ENCODE peak calls at places on chromosomes 13 and 19, in eight cellular contexts. One of them, this sample, is unnamed.

GRCh38 chr19:45641274-45642105 is 2.3 kb upstream of the EML2 start:
- DNase-seq in heart left ventricle: peak
- DNase-seq in heart right ventricle: peak
- DNase-seq in left colon: peak
- DNase-seq in CD4-positive, alpha-beta T cell: peak
- DNase-seq in DMS153: peak
- DNase-seq in hypothalamus: no peak
- DNase-seq in GM04504: peak
- DNase-seq in this sample: peak

GRCh38 chr13:97493471-97493870 is 59.5 kb downstream of the RAP2A start:
- DNase-seq in CD4-positive, alpha-beta T cell: no peak
- DNase-seq in DMS153: peak
- DNase-seq in left colon: no peak
- DNase-seq in hypothalamus: no peak
- DNase-seq in GM04504: no peak
- DNase-seq in heart left ventricle: no peak
- DNase-seq in heart right ventricle: no peak
- DNase-seq in this sample: no peak

GRCh38 chr19:1027953-1028902 is 1.8 kb downstream of the CNN2 start:
- DNase-seq in DMS153: peak
- DNase-seq in heart left ventricle: peak
- DNase-seq in CD4-positive, alpha-beta T cell: peak
- DNase-seq in heart right ventricle: peak
- DNase-seq in hypothalamus: no peak
- DNase-seq in left colon: peak
- DNase-seq in GM04504: peak
- DNase-seq in this sample: peak

GRCh38 chr13:21478881-21479808 is 20.0 kb upstream of the ZDHHC20 start:
- DNase-seq in heart right ventricle: peak
- DNase-seq in heart left ventricle: no peak
- DNase-seq in CD4-positive, alpha-beta T cell: no peak
- DNase-seq in DMS153: peak
- DNase-seq in GM04504: peak
- DNase-seq in left colon: peak
- DNase-seq in hypothalamus: no peak
- DNase-seq in this sample: peak

GRCh38 chr13:85659493-85659892 is 139.7 kb downstream of the SLITRK6 start:
- DNase-seq in heart right ventricle: no peak
- DNase-seq in left colon: no peak
- DNase-seq in heart left ventricle: no peak
- DNase-seq in CD4-positive, alpha-beta T cell: no peak
- DNase-seq in DMS153: no peak
- DNase-seq in GM04504: no peak
- DNase-seq in hypothalamus: no peak
- DNase-seq in this sample: no peak

GRCh38 chr13:40432018-40432978 is 234.1 kb downstream of the FOXO1 start:
- DNase-seq in heart right ventricle: no peak
- DNase-seq in CD4-positive, alpha-beta T cell: no peak
- DNase-seq in heart left ventricle: no peak
- DNase-seq in hypothalamus: no peak
- DNase-seq in left colon: no peak
- DNase-seq in DMS153: no peak
- DNase-seq in GM04504: no peak
- DNase-seq in this sample: no peak

GRCh38 chr19:19661675-19662251 is 1.7 kb downstream of the ATP13A1 start:
- DNase-seq in heart right ventricle: no peak
- DNase-seq in left colon: peak
- DNase-seq in heart left ventricle: no peak
- DNase-seq in GM04504: no peak
- DNase-seq in hypothalamus: no peak
- DNase-seq in DMS153: no peak
- DNase-seq in CD4-positive, alpha-beta T cell: peak
- DNase-seq in this sample: no peak

GRCh38 chr19:38233740-38234251 is 9.8 kb upstream of the DPF1 start:
- DNase-seq in CD4-positive, alpha-beta T cell: peak
- DNase-seq in left colon: peak
- DNase-seq in hypothalamus: peak
- DNase-seq in DMS153: peak
- DNase-seq in GM04504: no peak
- DNase-seq in heart right ventricle: peak
- DNase-seq in heart left ventricle: peak
- DNase-seq in this sample: peak

GRCh38 chr19:47615714-47616113 is 6.8 kb downstream of the BICRA start:
- DNase-seq in heart right ventricle: no peak
- DNase-seq in hypothalamus: peak
- DNase-seq in GM04504: no peak
- DNase-seq in CD4-positive, alpha-beta T cell: no peak
- DNase-seq in DMS153: no peak
- DNase-seq in heart left ventricle: no peak
- DNase-seq in left colon: no peak
- DNase-seq in this sample: no peak

GRCh38 chr13:52399708-52400107 is 6.3 kb downstream of the THSD1 start:
- DNase-seq in heart left ventricle: no peak
- DNase-seq in heart right ventricle: no peak
- DNase-seq in hypothalamus: no peak
- DNase-seq in left colon: no peak
- DNase-seq in GM04504: no peak
- DNase-seq in CD4-positive, alpha-beta T cell: no peak
- DNase-seq in DMS153: no peak
- DNase-seq in this sample: no peak

GRCh38 chr13:27289016-27289665 is 18.5 kb downstream of the RASL11A start:
- DNase-seq in DMS153: no peak
- DNase-seq in heart right ventricle: no peak
- DNase-seq in CD4-positive, alpha-beta T cell: no peak
- DNase-seq in hypothalamus: no peak
- DNase-seq in GM04504: no peak
- DNase-seq in heart left ventricle: no peak
- DNase-seq in left colon: no peak
- DNase-seq in this sample: no peak

GRCh38 chr13:110132178-110132975 is 174.6 kb downstream of the COL4A1 start:
- DNase-seq in heart left ventricle: no peak
- DNase-seq in heart right ventricle: no peak
- DNase-seq in hypothalamus: no peak
- DNase-seq in GM04504: no peak
- DNase-seq in DMS153: peak
- DNase-seq in left colon: no peak
- DNase-seq in CD4-positive, alpha-beta T cell: no peak
- DNase-seq in this sample: no peak

GRCh38 chr19:39236527-39236926 is 8.3 kb downstream of the IFNL3 start:
- DNase-seq in heart left ventricle: no peak
- DNase-seq in CD4-positive, alpha-beta T cell: peak
- DNase-seq in GM04504: no peak
- DNase-seq in hypothalamus: no peak
- DNase-seq in heart right ventricle: no peak
- DNase-seq in DMS153: no peak
- DNase-seq in left colon: peak
- DNase-seq in this sample: no peak

GRCh38 chr13:44417876-44418275 is 44.3 kb downstream of the SERP2 start:
- DNase-seq in heart left ventricle: no peak
- DNase-seq in heart right ventricle: no peak
- DNase-seq in DMS153: no peak
- DNase-seq in hypothalamus: no peak
- DNase-seq in CD4-positive, alpha-beta T cell: no peak
- DNase-seq in left colon: no peak
- DNase-seq in GM04504: no peak
- DNase-seq in this sample: no peak

GRCh38 chr13:72726721-72727416 is 560 bp downstream of the MZT1 start:
- DNase-seq in DMS153: peak
- DNase-seq in GM04504: no peak
- DNase-seq in heart right ventricle: peak
- DNase-seq in hypothalamus: no peak
- DNase-seq in CD4-positive, alpha-beta T cell: peak
- DNase-seq in heart left ventricle: peak
- DNase-seq in left colon: peak
- DNase-seq in this sample: peak

GRCh38 chr13:72820156-72820897 is 38.4 kb downstream of the PIBF1 start:
- DNase-seq in heart left ventricle: no peak
- DNase-seq in heart right ventricle: no peak
- DNase-seq in left colon: no peak
- DNase-seq in CD4-positive, alpha-beta T cell: no peak
- DNase-seq in hypothalamus: no peak
- DNase-seq in GM04504: peak
- DNase-seq in DMS153: no peak
- DNase-seq in this sample: no peak

GRCh38 chr19:45340232-45340898 is at the start of gene KLC3:
- DNase-seq in heart left ventricle: no peak
- DNase-seq in GM04504: no peak
- DNase-seq in left colon: peak
- DNase-seq in hypothalamus: no peak
- DNase-seq in heart right ventricle: no peak
- DNase-seq in CD4-positive, alpha-beta T cell: peak
- DNase-seq in DMS153: peak
- DNase-seq in this sample: no peak

GRCh38 chr19:11480927-11481776 is at the start of gene ELAVL3:
- DNase-seq in CD4-positive, alpha-beta T cell: no peak
- DNase-seq in GM04504: no peak
- DNase-seq in left colon: no peak
- DNase-seq in DMS153: peak
- DNase-seq in heart left ventricle: no peak
- DNase-seq in heart right ventricle: no peak
- DNase-seq in hypothalamus: peak
- DNase-seq in this sample: no peak

GRCh38 chr19:14768001-14768400 is 10.4 kb downstream of the ADGRE2 start:
- DNase-seq in heart left ventricle: no peak
- DNase-seq in hypothalamus: no peak
- DNase-seq in CD4-positive, alpha-beta T cell: no peak
- DNase-seq in left colon: no peak
- DNase-seq in GM04504: no peak
- DNase-seq in heart right ventricle: no peak
- DNase-seq in DMS153: no peak
- DNase-seq in this sample: no peak

GRCh38 chr19:48169585-48169973 is 565 bp downstream of the LIG1 start:
- DNase-seq in CD4-positive, alpha-beta T cell: peak
- DNase-seq in hypothalamus: peak
- DNase-seq in heart right ventricle: peak
- DNase-seq in GM04504: peak
- DNase-seq in left colon: peak
- DNase-seq in DMS153: peak
- DNase-seq in heart left ventricle: peak
- DNase-seq in this sample: peak

GRCh38 chr13:50071399-50071798 is 56.2 kb downstream of the KCNRG start:
- DNase-seq in left colon: no peak
- DNase-seq in CD4-positive, alpha-beta T cell: no peak
- DNase-seq in heart right ventricle: no peak
- DNase-seq in heart left ventricle: no peak
- DNase-seq in DMS153: no peak
- DNase-seq in GM04504: no peak
- DNase-seq in hypothalamus: no peak
- DNase-seq in this sample: no peak

GRCh38 chr19:50728084-50728737 is 5.0 kb downstream of the CLEC11A start:
- DNase-seq in DMS153: no peak
- DNase-seq in hypothalamus: peak
- DNase-seq in heart left ventricle: peak
- DNase-seq in heart right ventricle: peak
- DNase-seq in left colon: peak
- DNase-seq in CD4-positive, alpha-beta T cell: peak
- DNase-seq in GM04504: no peak
- DNase-seq in this sample: peak

GRCh38 chr13:44323754-44324153 is 49.9 kb upstream of the SERP2 start:
- DNase-seq in DMS153: no peak
- DNase-seq in hypothalamus: no peak
- DNase-seq in heart left ventricle: no peak
- DNase-seq in heart right ventricle: no peak
- DNase-seq in GM04504: no peak
- DNase-seq in CD4-positive, alpha-beta T cell: no peak
- DNase-seq in left colon: no peak
- DNase-seq in this sample: peak

GRCh38 chr13:74132152-74132767 is 1.9 kb downstream of the KLF12 start:
- DNase-seq in CD4-positive, alpha-beta T cell: no peak
- DNase-seq in hypothalamus: no peak
- DNase-seq in heart right ventricle: no peak
- DNase-seq in DMS153: no peak
- DNase-seq in GM04504: no peak
- DNase-seq in left colon: no peak
- DNase-seq in heart left ventricle: no peak
- DNase-seq in this sample: no peak

GRCh38 chr13:76879211-76879875 is 6.9 kb downstream of the KCTD12 start:
- DNase-seq in hypothalamus: no peak
- DNase-seq in GM04504: peak
- DNase-seq in heart right ventricle: peak
- DNase-seq in left colon: peak
- DNase-seq in DMS153: no peak
- DNase-seq in heart left ventricle: peak
- DNase-seq in CD4-positive, alpha-beta T cell: peak
- DNase-seq in this sample: peak

GRCh38 chr13:37598572-37598971 is at the start of gene POSTN:
- DNase-seq in heart right ventricle: no peak
- DNase-seq in CD4-positive, alpha-beta T cell: no peak
- DNase-seq in DMS153: no peak
- DNase-seq in heart left ventricle: no peak
- DNase-seq in hypothalamus: no peak
- DNase-seq in GM04504: no peak
- DNase-seq in left colon: no peak
- DNase-seq in this sample: no peak

GRCh38 chr19:18091217-18091608 is 4.5 kb upstream of the IL12RB1 start:
- DNase-seq in GM04504: no peak
- DNase-seq in DMS153: no peak
- DNase-seq in hypothalamus: no peak
- DNase-seq in heart right ventricle: peak
- DNase-seq in left colon: peak
- DNase-seq in heart left ventricle: peak
- DNase-seq in CD4-positive, alpha-beta T cell: peak
- DNase-seq in this sample: no peak

GRCh38 chr19:45528744-45529453 is 21.6 kb downstream of the VASP start:
- DNase-seq in GM04504: no peak
- DNase-seq in heart right ventricle: no peak
- DNase-seq in CD4-positive, alpha-beta T cell: peak
- DNase-seq in DMS153: peak
- DNase-seq in heart left ventricle: peak
- DNase-seq in hypothalamus: no peak
- DNase-seq in left colon: peak
- DNase-seq in this sample: peak

GRCh38 chr13:75666646-75667351 is 30.7 kb downstream of the LMO7 start:
- DNase-seq in heart left ventricle: no peak
- DNase-seq in GM04504: no peak
- DNase-seq in hypothalamus: no peak
- DNase-seq in DMS153: no peak
- DNase-seq in CD4-positive, alpha-beta T cell: no peak
- DNase-seq in heart right ventricle: no peak
- DNase-seq in left colon: no peak
- DNase-seq in this sample: no peak

GRCh38 chr19:49387936-49388372 is at the start of gene KASH5:
- DNase-seq in hypothalamus: no peak
- DNase-seq in heart left ventricle: peak
- DNase-seq in GM04504: peak
- DNase-seq in left colon: peak
- DNase-seq in DMS153: peak
- DNase-seq in heart right ventricle: peak
- DNase-seq in CD4-positive, alpha-beta T cell: peak
- DNase-seq in this sample: peak

GRCh38 chr19:11699931-11700794 is 38.6 kb downstream of the ZNF823 start:
- DNase-seq in heart right ventricle: no peak
- DNase-seq in hypothalamus: no peak
- DNase-seq in CD4-positive, alpha-beta T cell: no peak
- DNase-seq in DMS153: no peak
- DNase-seq in GM04504: no peak
- DNase-seq in left colon: no peak
- DNase-seq in heart left ventricle: no peak
- DNase-seq in this sample: no peak

GRCh38 chr19:56687036-56687435 is 15.5 kb upstream of the ZNF835 start:
- DNase-seq in CD4-positive, alpha-beta T cell: no peak
- DNase-seq in left colon: no peak
- DNase-seq in heart right ventricle: no peak
- DNase-seq in DMS153: no peak
- DNase-seq in heart left ventricle: no peak
- DNase-seq in GM04504: no peak
- DNase-seq in hypothalamus: no peak
- DNase-seq in this sample: no peak

GRCh38 chr19:42512743-42513304 is 15.5 kb downstream of the CEACAM1 start:
- DNase-seq in DMS153: no peak
- DNase-seq in hypothalamus: no peak
- DNase-seq in CD4-positive, alpha-beta T cell: no peak
- DNase-seq in GM04504: no peak
- DNase-seq in heart left ventricle: no peak
- DNase-seq in heart right ventricle: no peak
- DNase-seq in left colon: no peak
- DNase-seq in this sample: no peak

GRCh38 chr13:111494641-111495040 is 174.2 kb downstream of the TEX29 start:
- DNase-seq in GM04504: no peak
- DNase-seq in left colon: no peak
- DNase-seq in heart right ventricle: no peak
- DNase-seq in hypothalamus: no peak
- DNase-seq in heart left ventricle: no peak
- DNase-seq in DMS153: no peak
- DNase-seq in CD4-positive, alpha-beta T cell: no peak
- DNase-seq in this sample: no peak